ENCODE peak calls at places on chromosomes 5 and 9, in six cellular contexts. O is transverse colon, D is HCT116, B is spleen, Z is stomach, L is breast epithelium. W is an unnamed sample.

GRCh38 chr5:154967419-154968024 is 26.6 kb downstream of the MRPL22 start:
- DNase-seq in O (no peak), D (no peak), B (no peak), Z (no peak), L (no peak), W (no peak)

GRCh38 chr9:131856105-131856504 is 116.2 kb upstream of the RAPGEF1 start:
- DNase-seq in O (no peak), D (no peak), B (no peak), Z (no peak), L (no peak), W (no peak)

GRCh38 chr5:115450741-115451140 is 93.8 kb downstream of the FEM1C start:
- DNase-seq in O (no peak), D (no peak), B (no peak), Z (no peak), L (no peak), W (no peak)

GRCh38 chr5:148401604-148402003 is 17.8 kb downstream of the FBXO38 start:
- DNase-seq in O (no peak), D (no peak), B (no peak), Z (no peak), L (no peak), W (no peak)

GRCh38 chr5:132003982-132004381 is 7.5 kb downstream of the ACSL6 start:
- DNase-seq in O (no peak), D (no peak), B (peak; percentile 18), Z (no peak), L (no peak), W (no peak)

GRCh38 chr9:20242767-20243166 is 379.5 kb downstream of the MLLT3 start:
- DNase-seq in O (no peak), D (no peak), B (no peak), Z (no peak), L (no peak), W (no peak)

GRCh38 chr9:69027355-69028097 is 8.0 kb upstream of the FXN start:
- DNase-seq in O (peak; percentile 22), D (peak; percentile 65), B (no peak), Z (no peak), L (no peak), W (no peak)

GRCh38 chr5:43601454-43602260 is 1.3 kb upstream of the NNT start:
- DNase-seq in O (no peak), D (no peak), B (no peak), Z (no peak), L (no peak), W (no peak)

GRCh38 chr5:59099270-59099994 is 516.6 kb downstream of the RAB3C start:
- DNase-seq in O (no peak), D (no peak), B (no peak), Z (no peak), L (no peak), W (no peak)

GRCh38 chr5:114363837-114364236 is 2.0 kb downstream of the KCNN2 start:
- DNase-seq in O (no peak), D (no peak), B (no peak), Z (no peak), L (no peak), W (no peak)

GRCh38 chr5:114360816-114361723 is 800 bp upstream of the KCNN2 start:
- DNase-seq in O (no peak), D (no peak), B (peak; percentile 74), Z (no peak), L (no peak), W (no peak)

GRCh38 chr5:114361724-114362196 is at the start of gene KCNN2:
- DNase-seq in O (peak; percentile 77), D (no peak), B (peak; percentile 85), Z (peak; percentile 74), L (peak; percentile 81), W (no peak)

GRCh38 chr5:114362977-114363721 is 1.3 kb downstream of the KCNN2 start:
- DNase-seq in O (no peak), D (no peak), B (no peak), Z (no peak), L (no peak), W (no peak)

DNA sequence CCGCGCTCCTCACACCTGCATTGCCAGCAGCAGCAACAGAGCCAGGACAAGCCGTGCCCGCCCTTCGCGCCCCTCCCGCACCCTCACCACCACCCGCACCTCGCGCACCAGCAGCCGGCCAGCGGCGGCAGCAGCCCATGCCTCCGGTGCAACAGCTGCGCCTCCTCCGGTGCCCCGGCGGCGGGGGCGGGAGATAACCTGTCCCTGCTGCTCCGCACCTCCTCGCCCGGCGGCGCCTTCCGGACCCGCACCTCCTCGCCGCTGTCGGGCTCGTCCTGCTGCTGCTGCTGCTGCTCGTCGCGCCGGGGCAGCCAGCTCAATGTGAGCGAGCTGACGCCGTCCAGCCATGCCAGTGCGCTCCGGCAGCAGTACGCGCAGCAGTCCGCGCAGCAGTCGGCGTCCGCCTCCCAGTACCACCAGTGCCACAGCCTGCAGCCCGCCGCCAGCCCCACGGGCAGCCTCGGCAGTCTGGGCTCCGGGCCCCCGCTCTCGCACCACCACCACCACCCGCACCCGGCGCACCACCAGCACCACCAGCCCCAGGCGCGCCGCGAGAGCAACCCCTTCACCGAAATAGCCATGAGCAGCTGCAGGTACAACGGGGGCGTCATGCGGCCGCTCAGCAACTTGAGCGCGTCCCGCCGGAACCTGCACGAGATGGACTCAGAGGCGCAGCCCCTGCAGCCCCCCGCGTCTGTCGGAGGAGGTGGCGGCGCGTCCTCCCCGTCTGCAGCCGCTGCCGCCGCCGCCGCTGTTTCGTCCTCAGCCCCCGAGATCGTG is 517 bp downstream of the KCNN2 start:
- DNase-seq in O (no peak), D (no peak), B (peak; percentile 74), Z (no peak), L (no peak), W (no peak)
- H3K4me3 ChIP-seq in O (peak overlapping the region; percentile 58), D (no peak overlapping the region), B (peak overlapping the region; percentile 77), Z (peak overlapping the region; percentile 75), L (peak overlapping the region; percentile 58), W (peak overlapping the region; percentile 74)

GRCh38 chr5:74364507-74364906 is 276.0 kb downstream of the ENC1 start:
- DNase-seq in O (no peak), D (no peak), B (no peak), Z (no peak), L (no peak), W (peak; percentile 74)

GRCh38 chr5:74361406-74362358 is 278.8 kb downstream of the ENC1 start:
- DNase-seq in O (peak; percentile 30), D (no peak), B (no peak), Z (no peak), L (no peak), W (peak; percentile 68)

GRCh38 chr5:74360535-74361210 is 279.9 kb downstream of the ENC1 start:
- DNase-seq in O (no peak), D (no peak), B (no peak), Z (no peak), L (no peak), W (no peak)

GRCh38 chr5:74367241-74367733 is 273.2 kb downstream of the ENC1 start:
- DNase-seq in O (no peak), D (no peak), B (no peak), Z (no peak), L (no peak), W (peak; percentile 92)

GRCh38 chr5:74363603-74364205 is 276.8 kb downstream of the ENC1 start:
- DNase-seq in O (no peak), D (no peak), B (no peak), Z (no peak), L (no peak), W (peak; percentile 66)
- TF ChIP-seq POLR2AphosphoS5 in O (no peak), D (no peak), B (no peak), Z (no peak), L (no peak), W (no peak)

GRCh38 chr5:126513703-126514102 is 81.3 kb downstream of the ALDH7A1 start:
- DNase-seq in O (no peak), D (no peak), B (no peak), Z (no peak), L (no peak), W (no peak)
- H3K4me1 ChIP-seq in O (peaks cover 10% of the 10 kb centered on the region), D (peaks cover 5% of the 10 kb centered on the region), B (peaks cover 7% of the 10 kb centered on the region), Z (peaks cover 2% of the 10 kb centered on the region), L (no peaks in the 10 kb centered on the region), W (peaks cover 19% of the 10 kb centered on the region)

GRCh38 chr5:114055810-114056476 is 305.9 kb upstream of the KCNN2 start:
- DNase-seq in O (no peak), D (no peak), B (no peak), Z (no peak), L (no peak), W (no peak)
- H3K4me3 ChIP-seq in O (peak overlapping the region; percentile 13), D (no peak overlapping the region), B (peak overlapping the region; percentile 58), Z (peak overlapping the region; percentile 52), L (peak overlapping the region; percentile 41), W (peak overlapping the region; percentile 56)

GRCh38 chr5:133469252-133469651 is 143.1 kb downstream of the FSTL4 start:
- DNase-seq in O (no peak), D (no peak), B (no peak), Z (no peak), L (no peak), W (no peak)

GRCh38 chr5:133469846-133470245 is 142.5 kb downstream of the FSTL4 start:
- DNase-seq in O (no peak), D (no peak), B (no peak), Z (no peak), L (no peak), W (no peak)

GRCh38 chr5:133466551-133467324 is 145.6 kb downstream of the FSTL4 start:
- DNase-seq in O (no peak), D (no peak), B (no peak), Z (peak; percentile 4), L (no peak), W (no peak)

GRCh38 chr5:133467712-133468463 is 144.5 kb downstream of the FSTL4 start:
- DNase-seq in O (no peak), D (no peak), B (no peak), Z (peak; percentile 19), L (no peak), W (no peak)

DNA sequence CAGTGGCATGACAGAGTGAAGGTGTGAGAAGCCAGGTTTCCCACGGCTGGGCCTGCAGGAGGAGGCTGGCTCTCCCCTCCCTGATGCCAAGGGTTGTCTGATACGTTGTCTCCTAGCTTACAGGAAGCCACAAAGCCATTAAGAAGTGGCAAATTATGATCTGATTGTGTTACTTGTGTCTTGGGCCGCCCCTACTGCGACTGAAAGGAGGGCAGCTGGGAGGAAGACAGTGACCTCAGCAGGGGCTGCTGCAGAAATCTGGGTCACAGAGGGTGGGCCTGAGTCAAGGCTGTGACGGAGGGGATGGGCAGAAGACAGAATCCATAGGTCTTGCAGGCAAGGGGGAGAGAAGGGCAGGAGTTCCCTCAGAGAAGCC is 145.0 kb downstream of the FSTL4 start:
- DNase-seq in O (no peak), D (no peak), B (no peak), Z (peak; percentile 14), L (no peak), W (no peak)
- TF ChIP-seq POLR2AphosphoS5 in O (no peak), D (no peak), B (no peak), Z (no peak), L (no peak), W (no peak)

GRCh38 chr5:139137703-139138102 is 60.5 kb downstream of the SIL1 start:
- DNase-seq in O (peak; percentile 12), D (peak; percentile 12), B (no peak), Z (peak; percentile 47), L (no peak), W (no peak)

GRCh38 chr5:139131881-139132480 is 66.2 kb downstream of the SIL1 start:
- DNase-seq in O (no peak), D (no peak), B (no peak), Z (no peak), L (no peak), W (no peak)

GRCh38 chr5:139133237-139133636 is 64.9 kb downstream of the SIL1 start:
- DNase-seq in O (no peak), D (no peak), B (no peak), Z (no peak), L (no peak), W (no peak)

GRCh38 chr5:139132515-139132914 is 65.7 kb downstream of the SIL1 start:
- DNase-seq in O (no peak), D (no peak), B (no peak), Z (peak; percentile 73), L (no peak), W (no peak)

GRCh38 chr5:139134906-139135305 is 63.3 kb downstream of the SIL1 start:
- DNase-seq in O (no peak), D (no peak), B (no peak), Z (no peak), L (no peak), W (no peak)
- H3K4me1 ChIP-seq in O (peaks cover 50% of the 10 kb centered on the region), D (peaks cover 20% of the 10 kb centered on the region), B (peaks cover 6% of the 10 kb centered on the region), Z (peaks cover 44% of the 10 kb centered on the region), L (peaks cover 18% of the 10 kb centered on the region), W (peaks cover 54% of the 10 kb centered on the region)